ENCODE peak calls at places on chromosome 17, in seven cellular contexts. K is cardiac fibroblast; P is ascending aorta; T is CD8-positive, alpha-beta T cell; U is H7; W is effector memory CD4-positive, alpha-beta T cell; G is A549. H is an unnamed sample.

GRCh38 chr17:14196337-14196997 is 40.2 kb downstream of the CDRT15 start:
- DNase-seq in K (no peak), P (no peak), T (no peak), U (peak), W (no peak), G (no peak), H (no peak)

GRCh38 chr17:42774066-42774750 is 959 bp downstream of the VPS25 start:
- DNase-seq in K (no peak), P (no peak), T (no peak), U (no peak), W (no peak), G (no peak), H (no peak)

GRCh38 chr17:14755002-14755401 is 454.1 kb downstream of the HS3ST3B1 start:
- DNase-seq in K (no peak), P (no peak), T (no peak), U (no peak), W (no peak), G (no peak), H (no peak)

GRCh38 chr17:40937384-40937819 is at the start of gene KRT23:
- DNase-seq in K (no peak), P (no peak), T (no peak), U (peak), W (no peak), G (no peak), H (no peak)

GRCh38 chr17:19996502-19996901 is 12.7 kb upstream of the SPECC1 start:
- DNase-seq in K (no peak), P (no peak), T (no peak), U (peak), W (no peak), G (no peak), H (no peak)

GRCh38 chr17:79005063-79005861 is 4.3 kb downstream of the CANT1 start:
- DNase-seq in K (no peak), P (peak), T (no peak), U (no peak), W (no peak), G (no peak), H (no peak)

GRCh38 chr17:78717431-78717980 is 64.6 kb downstream of the CYTH1 start:
- DNase-seq in K (peak), P (no peak), T (no peak), U (peak), W (no peak), G (peak), H (no peak)

GRCh38 chr17:80119271-80119791 is 17.9 kb downstream of the GAA start:
- DNase-seq in K (no peak), P (no peak), T (no peak), U (peak), W (no peak), G (no peak), H (no peak)

GRCh38 chr17:73786286-73786743 is 142.1 kb upstream of the SDK2 start:
- DNase-seq in K (no peak), P (peak), T (no peak), U (peak), W (no peak), G (peak), H (no peak)

GRCh38 chr17:56593741-56594527 is 435 bp downstream of the NOG start:
- DNase-seq in K (peak), P (peak), T (no peak), U (peak), W (no peak), G (peak), H (peak)

GRCh38 chr17:14341866-14342265 is 41.0 kb downstream of the HS3ST3B1 start:
- DNase-seq in K (peak), P (no peak), T (no peak), U (peak), W (no peak), G (no peak), H (no peak)

GRCh38 chr17:79979841-79980215 is 55.8 kb downstream of the TBC1D16 start:
- DNase-seq in K (no peak), P (no peak), T (no peak), U (no peak), W (no peak), G (no peak), H (no peak)

GRCh38 chr17:55398689-55399088 is 22.9 kb downstream of the MMD start:
- DNase-seq in K (peak), P (no peak), T (no peak), U (no peak), W (no peak), G (no peak), H (no peak)

GRCh38 chr17:59121901-59122480 is 15.3 kb upstream of the TRIM37 start:
- DNase-seq in K (no peak), P (no peak), T (no peak), U (no peak), W (no peak), G (no peak), H (no peak)

DNA sequence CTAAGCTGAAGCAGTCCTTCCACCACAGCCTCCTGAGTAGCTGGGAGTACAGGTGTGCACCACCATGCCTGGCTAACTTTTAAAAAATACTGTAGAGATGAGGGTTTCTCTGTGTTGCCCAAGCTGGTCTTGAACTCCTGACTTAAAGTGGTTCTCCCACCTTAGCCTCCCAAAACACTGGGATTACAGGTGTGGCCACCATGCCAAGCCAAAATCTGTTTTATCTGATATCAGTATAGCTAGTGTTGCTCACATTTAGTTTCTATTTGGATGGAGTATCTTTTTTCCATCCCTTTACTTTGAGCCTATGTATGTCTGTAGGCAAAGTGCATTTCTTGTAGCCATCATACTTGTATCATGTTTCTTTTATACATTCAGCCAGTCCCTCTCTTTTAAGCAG is 82.1 kb downstream of the BCAS3 start:
- DNase-seq in K (no peak), P (no peak), T (no peak), U (no peak), W (no peak), G (no peak), H (no peak)
- H3K4me3 ChIP-seq in K (no peak), P (no peak), T (no peak), U (no peak), W (no peak), G (no peak), H (no peak)

GRCh38 chr17:45172232-45172540 is 10.5 kb downstream of the HEXIM2 start:
- DNase-seq in K (no peak), P (no peak), T (no peak), U (peak), W (no peak), G (no peak), H (no peak)
- H3K4me3 ChIP-seq in K (no peak), P (peak), T (peak), U (no peak), W (peak), G (peak), H (no peak)

DNA sequence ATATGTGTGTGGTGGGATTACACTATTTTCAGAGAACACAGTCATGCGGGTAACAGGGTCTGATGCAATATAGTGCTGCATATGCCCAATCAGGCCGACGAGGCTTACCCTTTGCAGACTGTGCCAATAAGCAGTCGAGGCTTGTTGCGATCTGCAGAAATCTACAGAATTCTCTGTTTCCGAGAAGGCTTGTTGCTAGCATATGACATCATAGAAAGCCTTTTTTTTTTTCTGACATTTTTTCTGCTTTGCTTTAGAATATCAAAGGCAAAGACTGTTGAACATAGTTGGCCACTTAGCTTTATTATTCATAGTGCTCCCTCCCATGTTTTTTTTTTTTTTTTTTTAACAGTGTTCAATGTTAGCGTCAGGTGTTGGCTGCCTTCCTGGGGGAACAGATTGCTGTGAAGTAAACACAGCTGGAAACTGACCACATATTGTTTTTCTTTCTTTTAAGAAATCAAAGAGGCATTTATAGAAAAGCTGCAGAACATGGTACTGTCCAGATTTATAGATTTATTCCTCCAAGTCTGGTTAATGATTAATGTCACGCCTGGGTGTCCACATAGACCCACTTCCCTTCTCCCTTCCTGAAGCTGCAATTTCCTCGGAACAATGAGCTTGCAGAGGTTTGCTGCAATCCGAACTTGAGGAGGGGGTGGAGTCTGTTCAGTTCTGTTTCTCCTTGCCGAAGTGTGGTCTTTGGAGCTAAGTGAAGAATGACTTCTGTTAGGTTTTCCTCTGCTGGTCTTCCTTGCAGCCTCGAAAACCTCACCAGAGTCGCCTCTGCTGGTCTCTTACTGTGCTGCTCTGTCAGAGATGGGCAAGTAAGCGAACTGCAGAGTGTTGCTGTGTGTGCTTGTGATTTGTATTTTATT is 87.3 kb downstream of the MAP2K6 start:
- DNase-seq in K (peak), P (peak), T (no peak), U (peak), W (no peak), G (peak), H (no peak)
- H3K4me3 ChIP-seq in K (peak), P (peak), T (no peak), U (no peak), W (no peak), G (peak), H (peak)

DNA sequence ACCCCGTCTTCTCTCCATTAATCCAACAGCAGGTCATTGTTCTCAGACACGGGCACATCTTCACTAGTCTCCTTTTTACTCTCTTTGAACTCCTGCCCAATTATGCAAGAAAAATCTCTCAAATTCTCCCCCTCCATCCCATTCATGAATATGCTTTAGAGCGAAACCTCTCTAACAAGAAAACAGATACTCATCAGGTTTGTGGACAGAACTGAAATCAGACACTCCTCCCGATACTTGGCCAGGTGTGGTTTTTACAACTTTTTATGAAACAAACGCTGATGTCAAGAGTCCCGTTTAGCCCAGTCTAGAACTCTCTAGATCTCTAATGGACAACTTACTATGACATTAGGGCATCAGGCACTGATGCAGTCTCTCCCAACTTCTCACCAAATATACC is 40.9 kb downstream of the PIK3R5 start:
- DNase-seq in K (no peak), P (no peak), T (no peak), U (no peak), W (no peak), G (no peak), H (no peak)
- H3K4me3 ChIP-seq in K (no peak), P (no peak), T (no peak), U (no peak), W (no peak), G (no peak), H (no peak)

GRCh38 chr17:39668141-39668924 is at the start of gene PNMT:
- DNase-seq in K (peak), P (no peak), T (peak), U (peak), W (peak), G (peak), H (peak)
- H3K4me3 ChIP-seq in K (peak), P (peak), T (peak), U (peak), W (peak), G (peak), H (peak)

GRCh38 chr17:11952610-11953009 is 44.7 kb downstream of the ZNF18 start:
- DNase-seq in K (no peak), P (no peak), T (no peak), U (no peak), W (no peak), G (no peak), H (no peak)

GRCh38 chr17:11943759-11944347 is 53.4 kb downstream of the ZNF18 start:
- DNase-seq in K (no peak), P (no peak), T (no peak), U (no peak), W (no peak), G (no peak), H (no peak)

GRCh38 chr17:11944587-11944986 is 52.7 kb downstream of the ZNF18 start:
- DNase-seq in K (no peak), P (no peak), T (no peak), U (no peak), W (no peak), G (no peak), H (no peak)

GRCh38 chr17:11950771-11951519 is 46.3 kb downstream of the ZNF18 start:
- DNase-seq in K (peak), P (no peak), T (no peak), U (no peak), W (no peak), G (no peak), H (no peak)

DNA sequence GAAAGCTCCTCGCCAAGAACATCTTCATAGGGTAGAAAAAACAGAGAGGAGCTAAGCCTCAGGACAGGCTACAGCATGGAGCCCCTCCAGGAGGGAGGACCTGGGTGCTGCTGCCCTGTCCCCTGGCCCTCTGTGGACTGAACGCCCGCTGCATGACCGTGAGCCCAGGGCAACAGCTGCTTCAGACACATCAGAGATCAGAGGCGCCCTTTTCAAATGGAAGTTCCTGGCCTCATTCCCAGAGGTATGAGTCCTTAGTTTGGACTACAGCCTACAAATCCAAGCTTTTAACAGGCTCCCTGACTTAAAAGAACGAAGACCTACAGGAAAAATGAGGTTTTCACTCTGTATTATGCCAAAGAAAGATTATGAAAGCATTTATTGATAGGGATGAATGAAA is 48.5 kb downstream of the ZNF18 start:
- DNase-seq in K (peak), P (no peak), T (no peak), U (no peak), W (no peak), G (no peak), H (peak)
- H3K4me3 ChIP-seq in K (no peak), P (no peak), T (no peak), U (no peak), W (no peak), G (no peak), H (no peak)

GRCh38 chr17:7437369-7437863 is 1.9 kb upstream of the FGF11 start:
- DNase-seq in K (no peak), P (no peak), T (no peak), U (no peak), W (no peak), G (no peak), H (no peak)
- H3K4me3 ChIP-seq in K (peak), P (peak), T (peak), U (peak), W (peak), G (peak), H (peak)

DNA sequence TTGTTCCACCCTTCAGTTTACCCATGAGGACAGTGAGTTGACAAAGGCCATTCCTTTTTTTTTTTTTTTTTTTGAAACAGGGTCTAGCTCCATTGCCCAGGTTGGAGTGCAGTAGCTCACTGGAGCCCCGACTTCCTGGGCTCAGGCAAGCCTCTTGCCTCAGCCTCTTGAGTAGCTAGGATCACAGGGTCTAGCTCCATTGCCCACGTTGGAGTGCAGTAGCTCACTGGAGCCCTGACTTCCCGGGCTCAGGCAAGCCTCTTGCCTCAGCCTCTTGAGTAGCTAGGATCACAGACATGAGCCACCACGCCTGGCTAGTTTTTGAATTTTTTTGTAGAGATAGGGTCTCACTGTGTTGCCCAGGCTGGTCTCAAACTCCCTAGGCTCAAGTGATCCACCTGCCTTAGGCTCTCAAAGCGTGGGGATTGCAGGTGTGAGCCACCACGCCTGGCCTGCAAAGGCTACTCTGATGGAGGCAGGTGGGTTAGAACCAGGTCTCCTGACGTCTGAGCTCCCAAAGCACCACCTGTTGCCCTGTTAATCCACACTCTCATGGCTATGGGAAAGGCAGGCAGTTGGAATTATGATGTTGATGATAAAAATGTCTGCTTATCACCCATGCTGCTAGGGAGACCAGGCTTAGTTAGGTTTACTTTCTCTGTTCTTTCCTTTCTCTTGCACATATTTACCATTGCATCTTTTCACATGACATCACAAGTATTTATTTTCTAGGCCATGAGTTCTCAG is 65.2 kb downstream of the KSR1 start:
- DNase-seq in K (no peak), P (no peak), T (no peak), U (no peak), W (no peak), G (no peak), H (no peak)
- H3K4me3 ChIP-seq in K (no peak), P (no peak), T (no peak), U (no peak), W (no peak), G (no peak), H (no peak)

DNA sequence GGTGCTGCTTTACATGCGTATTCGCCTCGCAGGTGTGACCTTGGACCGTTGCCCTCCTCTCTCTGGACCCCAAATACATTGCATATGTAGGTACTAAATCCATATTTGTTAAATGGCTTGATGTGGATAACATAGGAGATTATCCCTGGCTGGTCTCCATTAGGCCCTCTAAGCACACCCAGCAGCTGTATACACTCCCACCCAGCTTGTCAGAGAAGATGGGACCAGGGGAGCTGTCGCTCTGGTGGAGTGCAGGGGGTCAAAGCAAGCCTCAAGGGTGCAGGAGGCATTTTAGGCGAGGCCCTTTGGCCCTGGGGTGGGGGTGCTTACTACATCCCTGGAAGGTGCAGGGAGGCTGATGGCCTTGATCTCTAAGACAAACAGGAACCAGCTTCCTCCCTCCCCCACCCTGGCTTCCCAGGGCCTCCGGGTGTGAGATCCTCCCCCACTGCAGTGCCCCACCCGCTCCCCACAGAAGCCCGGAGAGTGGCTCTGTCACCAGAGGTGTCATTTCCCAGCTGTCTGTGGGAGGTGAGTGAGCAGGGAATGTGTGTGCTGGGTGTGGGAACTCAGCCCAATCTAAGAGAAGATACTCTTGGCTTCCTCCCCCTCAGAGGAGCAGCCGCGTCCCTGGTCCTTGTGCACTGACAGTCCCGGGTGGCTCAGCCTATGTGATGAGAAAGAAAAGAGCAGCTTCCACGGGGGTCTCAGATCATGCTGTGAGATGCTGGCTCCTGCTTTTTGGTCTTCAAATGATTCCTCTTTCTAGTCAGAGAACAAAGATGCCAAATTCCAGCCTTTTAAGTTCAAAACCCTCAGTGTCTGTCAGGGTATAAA is 1.4 kb upstream of the VAMP2 start:
- DNase-seq in K (no peak), P (peak), T (no peak), U (peak), W (peak), G (peak), H (no peak)
- H3K4me3 ChIP-seq in K (peak), P (no peak), T (peak), U (no peak), W (peak), G (no peak), H (no peak)

GRCh38 chr17:8799851-8800212 is 667 bp upstream of the MFSD6L start:
- DNase-seq in K (no peak), P (no peak), T (no peak), U (no peak), W (no peak), G (no peak), H (no peak)
- H3K4me3 ChIP-seq in K (no peak), P (no peak), T (no peak), U (no peak), W (no peak), G (no peak), H (no peak)